ENCODE peak calls at places on chromosomes 12 and 14, in five cellular contexts. C, K, L, B and P are unnamed samples.

GRCh38 chr12:118055144-118055557 is 5.8 kb downstream of the WSB2 start:
- DNase-seq in B (no peak), K (peak; percentile 68), L (peak; percentile 64), C (peak; percentile 84), P (peak; percentile 39)

GRCh38 chr12:113777751-113778150 is 188.4 kb downstream of the RBM19 start:
- DNase-seq in L (no peak), K (no peak), C (no peak), B (no peak), P (no peak)

GRCh38 chr12:60101715-60102114 is 505.9 kb downstream of the SLC16A7 start:
- DNase-seq in K (no peak), C (no peak), B (no peak), L (no peak), P (no peak)

GRCh38 chr12:4443616-4444015 is 2.0 kb downstream of the FGF6 start:
- DNase-seq in K (no peak), L (no peak), C (no peak), B (no peak), P (no peak)

GRCh38 chr12:58787021-58787760 is 133.1 kb downstream of the LRIG3 start:
- DNase-seq in K (no peak), B (no peak), C (peak; percentile 8), L (no peak), P (no peak)

GRCh38 chr12:78636253-78636855 is 228.2 kb upstream of the SYT1 start:
- DNase-seq in B (no peak), L (no peak), C (peak; percentile 73), K (no peak), P (no peak)

GRCh38 chr12:46468159-46468558 is 95.6 kb upstream of the SLC38A2 start:
- DNase-seq in K (no peak), C (no peak), B (no peak), L (no peak), P (peak; percentile 85)

GRCh38 chr12:23888396-23889068 is 60.9 kb downstream of the SOX5 start:
- DNase-seq in B (no peak), L (no peak), C (no peak), K (no peak), P (no peak)

GRCh38 chr12:124928095-124928911 is 13.9 kb upstream of the UBC start:
- DNase-seq in L (no peak), B (no peak), K (no peak), C (no peak), P (peak; percentile 98)

GRCh38 chr12:123931686-123932321 is 40.8 kb downstream of the CCDC92 start:
- DNase-seq in C (no peak), L (no peak), K (no peak), B (no peak), P (no peak)

GRCh38 chr12:59736786-59737185 is 141.0 kb downstream of the SLC16A7 start:
- DNase-seq in B (no peak), L (no peak), C (peak; percentile 22), K (no peak), P (no peak)

GRCh38 chr14:20601522-20601921 is 10.3 kb upstream of the RNASE12 start:
- DNase-seq in L (no peak), K (no peak), B (no peak), C (peak; percentile 77), P (no peak)

GRCh38 chr12:102917026-102917787 is at the start of gene PAH:
- DNase-seq in B (no peak), C (peak; percentile 15), K (peak; percentile 91), L (peak; percentile 30), P (no peak)

GRCh38 chr14:99252940-99253868 is 18.8 kb downstream of the BCL11B start:
- DNase-seq in K (no peak), B (no peak), L (no peak), C (peak; percentile 20), P (no peak)

GRCh38 chr12:6235499-6235898 is 35.3 kb downstream of the CD9 start:
- DNase-seq in C (no peak), L (no peak), K (peak; percentile 74), B (no peak), P (no peak)

GRCh38 chr12:116319851-116320621 is 42.5 kb upstream of the MED13L start:
- DNase-seq in L (no peak), B (no peak), K (no peak), C (peak; percentile 78), P (no peak)

GRCh38 chr12:103279444-103279843 is 216.3 kb downstream of the C12orf42 start:
- DNase-seq in C (no peak), B (peak; percentile 93), K (no peak), L (no peak), P (no peak)

GRCh38 chr12:91104812-91105466 is 6.4 kb downstream of the LUM start:
- DNase-seq in L (no peak), B (no peak), K (no peak), C (no peak), P (no peak)

GRCh38 chr14:82075566-82075965 is 541.9 kb upstream of the SEL1L start:
- DNase-seq in K (no peak), B (no peak), C (peak; percentile 44), L (no peak), P (no peak)

GRCh38 chr12:116157845-116158267 is 119.6 kb downstream of the MED13L start:
- DNase-seq in L (no peak), C (no peak), K (no peak), B (no peak), P (no peak)

GRCh38 chr14:75702606-75703261 is 41.7 kb downstream of the TTLL5 start:
- DNase-seq in C (no peak), K (no peak), L (no peak), B (no peak), P (no peak)

GRCh38 chr12:106790020-106790419 is 15.5 kb downstream of the RIC8B start:
- DNase-seq in L (no peak), B (no peak), C (no peak), K (no peak), P (no peak)

GRCh38 chr14:24801024-24801423 is 167.0 kb upstream of the GZMB start:
- DNase-seq in C (no peak), B (no peak), L (no peak), K (no peak), P (no peak)

GRCh38 chr12:132494294-132495164 is 4.6 kb downstream of the FBRSL1 start:
- DNase-seq in L (peak; percentile 84), B (no peak), C (no peak), K (no peak), P (no peak)

GRCh38 chr12:56411781-56412639 is 37.2 kb downstream of the TIMELESS start:
- DNase-seq in B (no peak), L (no peak), C (no peak), K (no peak), P (no peak)

GRCh38 chr12:6097384-6097783 is 27.1 kb downstream of the VWF start:
- DNase-seq in K (no peak), L (no peak), B (no peak), C (no peak), P (no peak)

GRCh38 chr12:96190403-96191170 is 3.6 kb upstream of the ELK3 start:
- DNase-seq in B (no peak), C (no peak), K (peak; percentile 23), L (no peak), P (no peak)

GRCh38 chr12:111635524-111635923 is 36.4 kb upstream of the ATXN2 start:
- DNase-seq in K (no peak), L (peak; percentile 63), C (peak; percentile 29), B (no peak), P (no peak)

GRCh38 chr12:9868271-9868815 is 811 bp downstream of the CLEC2B start:
- DNase-seq in K (no peak), C (no peak), L (no peak), B (no peak), P (no peak)

GRCh38 chr12:64385019-64385418 is 5.5 kb downstream of the C12orf56 start:
- DNase-seq in C (no peak), L (no peak), K (no peak), B (no peak), P (no peak)

GRCh38 chr12:64387201-64387816 is 3.2 kb downstream of the C12orf56 start:
- DNase-seq in K (no peak), C (no peak), B (no peak), L (no peak), P (no peak)

GRCh38 chr12:64383675-64384074 is 6.9 kb downstream of the C12orf56 start:
- DNase-seq in K (no peak), B (no peak), C (no peak), L (no peak), P (no peak)

GRCh38 chr12:64389154-64389553 is 1.4 kb downstream of the C12orf56 start:
- DNase-seq in C (no peak), K (no peak), L (no peak), B (no peak), P (no peak)

DNA sequence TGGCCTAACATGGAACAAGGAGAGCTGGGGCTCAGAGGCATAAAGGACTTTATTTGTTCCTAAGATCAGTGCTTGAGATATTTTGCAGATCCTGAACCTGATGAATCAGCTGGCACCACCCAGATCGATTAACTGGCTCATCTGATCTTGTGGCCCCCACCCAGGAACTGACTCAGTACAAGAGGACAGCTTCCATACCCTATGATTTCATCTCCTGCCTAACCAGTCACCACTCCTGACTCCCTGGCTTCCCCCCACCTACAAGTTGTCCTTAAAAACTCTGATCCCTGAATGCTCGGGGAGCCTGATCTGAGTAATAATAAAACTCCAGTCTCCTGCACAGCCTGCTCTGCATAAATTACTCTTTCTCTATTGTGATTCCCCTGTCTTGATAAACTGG is 5.1 kb downstream of the C12orf56 start:
- DNase-seq in B (no peak), C (no peak), L (no peak), K (no peak), P (no peak)
- TF ChIP-seq MYC in B (no peak), C (no peak), L (no peak), K (no peak), P (no peak)

DNA sequence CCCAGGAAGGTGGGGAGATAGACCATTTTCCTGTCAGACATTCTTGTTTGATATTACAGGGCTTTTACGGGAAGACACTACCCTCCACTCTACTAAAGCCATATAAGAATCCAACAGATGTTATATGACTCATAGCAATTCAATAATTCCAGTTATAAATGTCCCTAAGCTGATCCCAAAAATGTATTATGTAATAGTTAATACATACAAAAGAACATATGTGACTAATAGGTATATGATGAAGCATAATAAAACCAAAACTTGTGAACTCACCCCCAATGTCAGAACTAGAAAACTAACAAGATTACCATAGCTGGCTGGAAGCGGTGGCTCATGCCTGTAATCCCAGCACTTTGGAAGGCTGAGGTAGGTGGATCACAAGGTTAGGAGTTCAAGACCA is 84.2 kb downstream of the EFCAB11 start:
- DNase-seq in L (no peak), B (no peak), C (no peak), K (no peak), P (no peak)
- TF ChIP-seq MYC in L (no peak), B (no peak), C (no peak), K (no peak), P (no peak)

GRCh38 chr14:55127491-55127951 is 1.5 kb upstream of the LGALS3 start:
- DNase-seq in K (no peak), B (no peak), C (peak; percentile 64), L (no peak), P (peak; percentile 61)
- TF ChIP-seq MYC in K (no peak), B (no peak), C (no peak), L (no peak), P (no peak)

GRCh38 chr14:88242426-88242825 is 80.6 kb downstream of the KCNK10 start:
- DNase-seq in C (no peak), K (no peak), B (no peak), L (no peak), P (no peak)

GRCh38 chr14:88248606-88249005 is 74.5 kb downstream of the KCNK10 start:
- DNase-seq in K (no peak), C (no peak), L (no peak), B (no peak), P (peak; percentile 7)

GRCh38 chr14:88241810-88242209 is 81.3 kb downstream of the KCNK10 start:
- DNase-seq in K (no peak), B (no peak), L (no peak), C (no peak), P (no peak)

GRCh38 chr14:88247228-88247627 is 75.8 kb downstream of the KCNK10 start:
- DNase-seq in K (no peak), B (no peak), L (no peak), C (no peak), P (no peak)

GRCh38 chr14:88245321-88245720 is 77.7 kb downstream of the KCNK10 start:
- DNase-seq in C (no peak), L (no peak), B (no peak), K (no peak), P (no peak)
- TF ChIP-seq MYC in C (no peak), L (no peak), B (no peak), K (no peak), P (no peak)